ENCODE peak calls at places on chromosomes 6 and 20, in four cellular contexts. R is AG04450, F is WERI-Rb-1, H is GM12865. L is an unnamed sample.

GRCh38 chr6:145736854-145737181 is 1.5 kb upstream of the EPM2A start:
- DNase-seq in R (no peak), F (no peak), H (no peak), L (no peak)

GRCh38 chr6:34601706-34602105 is 45.6 kb upstream of the SPDEF start:
- DNase-seq in R (no peak), F (peak), H (no peak), L (no peak)

GRCh38 chr6:139568956-139569538 is 194.6 kb upstream of the CITED2 start:
- DNase-seq in R (peak), F (no peak), H (no peak), L (peak)

GRCh38 chr6:115514656-115515055 is 546.0 kb downstream of the FRK start:
- DNase-seq in R (no peak), F (no peak), H (no peak), L (peak)

GRCh38 chr6:39452746-39453145 is 130.2 kb upstream of the KCNK16 start:
- DNase-seq in R (no peak), F (no peak), H (no peak), L (no peak)

GRCh38 chr20:48626938-48627736 is 200.7 kb downstream of the PREX1 start:
- DNase-seq in R (no peak), F (no peak), H (no peak), L (no peak)

GRCh38 chr20:58552366-58552934 is 37.3 kb upstream of the APCDD1L start:
- DNase-seq in R (no peak), F (peak), H (no peak), L (no peak)

GRCh38 chr6:141199074-141199473 is 933.7 kb upstream of the GJE1 start:
- DNase-seq in R (peak), F (no peak), H (no peak), L (no peak)

GRCh38 chr6:130720076-130720475 is 107.1 kb upstream of the SMLR1 start:
- DNase-seq in R (no peak), F (no peak), H (no peak), L (no peak)

GRCh38 chr20:23925789-23926525 is 46.4 kb upstream of the CST5 start:
- DNase-seq in R (no peak), F (peak), H (no peak), L (no peak)

GRCh38 chr20:61291166-61291829 is 39.2 kb downstream of the CDH4 start:
- DNase-seq in R (no peak), F (no peak), H (no peak), L (no peak)

GRCh38 chr20:60952861-60953260 is 299.2 kb upstream of the CDH4 start:
- DNase-seq in R (no peak), F (no peak), H (no peak), L (no peak)

GRCh38 chr6:100913400-100914276 is 32.5 kb upstream of the ASCC3 start:
- DNase-seq in R (no peak), F (no peak), H (no peak), L (no peak)

GRCh38 chr6:139037490-139037889 is 8.9 kb downstream of the ABRACL start:
- DNase-seq in R (no peak), F (no peak), H (no peak), L (no peak)

GRCh38 chr6:43621078-43621835 is 7.8 kb downstream of the GTPBP2 start:
- DNase-seq in R (no peak), F (no peak), H (no peak), L (no peak)

GRCh38 chr6:93083337-93083736 is 336.0 kb downstream of the EPHA7 start:
- DNase-seq in R (no peak), F (no peak), H (no peak), L (no peak)

GRCh38 chr6:154500769-154501171 is 9.7 kb downstream of the CNKSR3 start:
- DNase-seq in R (no peak), F (no peak), H (no peak), L (no peak)

GRCh38 chr6:87407531-87407895 is 259 bp upstream of the CFAP206 start:
- DNase-seq in R (no peak), F (peak), H (no peak), L (no peak)

GRCh38 chr6:40371095-40371494 is 216.1 kb downstream of the LRFN2 start:
- DNase-seq in R (no peak), F (no peak), H (no peak), L (no peak)

GRCh38 chr6:26659042-26659359 is 545 bp downstream of the ZNF322 start:
- DNase-seq in R (no peak), F (no peak), H (no peak), L (no peak)

GRCh38 chr6:235763-236360 is 56.4 kb upstream of the DUSP22 start:
- DNase-seq in R (no peak), F (no peak), H (peak), L (no peak)

GRCh38 chr6:100657678-100658330 is 193.1 kb upstream of the SIM1 start:
- DNase-seq in R (no peak), F (no peak), H (peak), L (no peak)

DNA sequence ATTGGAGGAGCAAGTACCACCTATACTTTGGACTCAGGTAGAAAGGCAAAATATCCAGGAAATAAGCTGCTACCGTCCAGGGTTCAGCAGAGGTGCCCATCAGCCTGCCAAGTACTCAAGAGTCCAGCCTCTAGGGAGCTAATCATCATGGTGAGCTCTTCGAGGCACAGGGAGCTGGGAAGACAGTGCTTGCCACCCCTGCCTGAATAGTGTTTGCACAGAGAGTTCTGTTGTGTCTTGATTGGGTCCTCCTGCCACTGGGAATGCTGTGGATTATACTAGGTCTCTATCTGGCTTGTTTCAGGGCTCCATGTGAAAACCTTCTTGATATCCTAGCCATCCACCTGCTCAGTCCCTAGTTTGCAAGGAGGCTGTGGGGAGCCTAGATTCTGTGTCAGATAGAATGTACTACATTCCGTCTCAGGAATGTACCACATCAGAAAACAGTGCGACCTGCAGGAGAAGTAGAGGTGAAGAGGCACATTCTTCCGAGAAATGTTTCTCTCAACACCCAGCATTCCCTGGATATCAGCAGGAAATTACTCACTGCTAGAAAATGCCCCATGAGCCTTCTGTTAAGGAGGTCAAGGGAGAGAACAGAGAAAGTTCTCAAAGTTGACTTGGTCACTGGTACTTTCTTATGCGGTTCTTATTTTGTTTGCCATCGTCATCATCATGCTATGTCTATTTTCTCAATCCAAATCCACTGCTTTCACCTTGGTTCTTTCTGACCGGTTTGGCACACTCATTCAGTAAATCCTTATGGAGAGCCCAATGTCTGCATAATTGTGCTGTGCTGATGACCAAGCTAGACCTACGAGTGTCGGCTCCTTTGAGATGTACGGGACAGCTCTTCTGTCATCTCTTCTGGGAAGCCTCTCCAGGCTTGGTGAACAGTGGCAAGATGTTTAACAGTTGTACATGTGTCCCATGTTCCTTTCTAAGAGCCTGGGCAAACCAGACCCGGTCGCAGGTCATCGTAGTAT is 30.7 kb downstream of the PTPN1 start:
- DNase-seq in R (peak), F (no peak), H (no peak), L (no peak)
- TF ChIP-seq CTCF in R (no peak), F (no peak), H (no peak), L (peak)

DNA sequence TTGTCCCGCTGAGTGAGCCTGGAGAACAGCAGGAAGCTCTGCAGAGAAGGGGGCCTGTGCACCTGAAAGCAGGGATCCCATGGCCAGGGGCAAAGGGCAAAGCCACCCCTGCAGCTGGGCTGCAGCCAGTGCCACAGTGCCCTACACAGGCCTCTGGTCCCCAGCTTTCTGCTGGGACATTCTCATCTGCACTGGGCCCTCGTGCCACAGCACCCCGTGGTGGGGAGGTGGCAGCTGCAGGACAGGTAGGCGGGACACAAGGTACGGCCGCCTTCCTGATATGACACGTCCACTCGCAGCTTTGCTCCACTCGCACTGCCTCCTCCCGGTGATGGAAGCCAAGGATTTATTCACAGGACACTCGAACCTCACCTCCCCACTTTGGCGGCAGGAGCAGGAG is 27.2 kb downstream of the INSM1 start:
- DNase-seq in R (no peak), F (no peak), H (no peak), L (no peak)
- H3K4me3 ChIP-seq in R (no peak), F (no peak), H (no peak), L (no peak)

GRCh38 chr6:41561386-41561785 is 15.2 kb downstream of the FOXP4 start:
- DNase-seq in R (no peak), F (peak), H (no peak), L (no peak)

GRCh38 chr6:41561931-41562632 is 15.9 kb downstream of the FOXP4 start:
- DNase-seq in R (no peak), F (no peak), H (no peak), L (no peak)

GRCh38 chr6:41560440-41561192 is 14.4 kb downstream of the FOXP4 start:
- DNase-seq in R (no peak), F (no peak), H (peak), L (no peak)

GRCh38 chr6:41558033-41558807 is 12.0 kb downstream of the FOXP4 start:
- DNase-seq in R (no peak), F (no peak), H (no peak), L (no peak)

GRCh38 chr6:41559655-41560439 is 13.7 kb downstream of the FOXP4 start:
- DNase-seq in R (no peak), F (no peak), H (no peak), L (no peak)
- TF ChIP-seq CTCF in R (no peak), F (no peak), H (no peak), L (no peak)

GRCh38 chr20:44910690-44911262 is 916 bp downstream of the PABPC1L start:
- DNase-seq in R (no peak), F (no peak), H (no peak), L (no peak)
- H3K4me3 ChIP-seq in R (peak), F (peak), H (peak), L (peak)

GRCh38 chr6:167501831-167502385 is 177.0 kb downstream of the TTLL2 start:
- DNase-seq in R (no peak), F (peak), H (no peak), L (no peak)
- TF ChIP-seq CTCF in R (no peak), F (peak), H (no peak), L (no peak)

GRCh38 chr20:32474009-32474716 is 111.0 kb downstream of the NOL4L start:
- DNase-seq in R (no peak), F (no peak), H (no peak), L (no peak)
- H3K4me3 ChIP-seq in R (peak), F (no peak), H (no peak), L (peak)

GRCh38 chr6:30121446-30122065 is 8.7 kb upstream of the TRIM31 start:
- DNase-seq in R (no peak), F (no peak), H (no peak), L (no peak)

GRCh38 chr6:30113843-30114242 is 953 bp upstream of the TRIM31 start:
- DNase-seq in R (no peak), F (no peak), H (no peak), L (no peak)

GRCh38 chr6:30112402-30113376 is at the start of gene TRIM31:
- DNase-seq in R (no peak), F (no peak), H (peak), L (no peak)

GRCh38 chr6:30113377-30113759 is 478 bp upstream of the TRIM31 start:
- DNase-seq in R (no peak), F (no peak), H (no peak), L (no peak)

GRCh38 chr6:30116724-30117123 is 3.8 kb upstream of the TRIM31 start:
- DNase-seq in R (no peak), F (no peak), H (no peak), L (no peak)
- TF ChIP-seq CTCF in R (peak), F (no peak), H (no peak), L (no peak)

GRCh38 chr6:122116105-122116504 is 283.3 kb upstream of the HSF2 start:
- DNase-seq in R (no peak), F (no peak), H (no peak), L (no peak)

GRCh38 chr6:122122686-122123085 is 276.8 kb upstream of the HSF2 start:
- DNase-seq in R (no peak), F (no peak), H (no peak), L (no peak)

GRCh38 chr6:122122202-122122601 is 277.2 kb upstream of the HSF2 start:
- DNase-seq in R (no peak), F (no peak), H (no peak), L (no peak)

GRCh38 chr6:122116912-122117663 is 282.4 kb upstream of the HSF2 start:
- DNase-seq in R (no peak), F (no peak), H (no peak), L (no peak)

GRCh38 chr6:122118945-122119506 is 280.4 kb upstream of the HSF2 start:
- DNase-seq in R (no peak), F (no peak), H (no peak), L (no peak)
- H3K4me3 ChIP-seq in R (no peak), F (no peak), H (no peak), L (no peak)

L was measured in BJ.